ENCODE peak calls at places on chromosome 1, in four cellular contexts. O is stimulated activated CD4-positive, alpha-beta T cell treated with anti-CD3 and anti-CD28 coated beads, TNF-alpha, amount 100 ng/mL, for 48 hours; Y is choroid plexus epithelial cell; E is HEK293T. W is an unnamed sample.

GRCh38 chr1:163038928-163039327 is 30.2 kb upstream of the RGS4 start:
- DNase-seq in Y (no peak), O (no peak), E (no peak), W (no peak)

GRCh38 chr1:36981771-36982622 is 52.3 kb downstream of the GRIK3 start:
- DNase-seq in E (no peak), Y (no peak), O (no peak), W (no peak)

GRCh38 chr1:54706419-54706818 is 9.2 kb upstream of the TTC4 start:
- DNase-seq in Y (no peak), O (no peak), E (no peak), W (no peak)

GRCh38 chr1:94160811-94161210 is 39.9 kb upstream of the ABCA4 start:
- DNase-seq in Y (peak), O (no peak), E (no peak), W (no peak)

GRCh38 chr1:236030572-236030971 is 34.3 kb downstream of the NID1 start:
- DNase-seq in Y (no peak), E (no peak), O (no peak), W (no peak)

GRCh38 chr1:209485167-209485566 is 98.3 kb upstream of the CAMK1G start:
- DNase-seq in E (no peak), Y (peak), O (no peak), W (no peak)

GRCh38 chr1:163202833-163203451 is at the start of gene RGS5:
- DNase-seq in Y (peak), E (no peak), O (no peak), W (no peak)

GRCh38 chr1:71698186-71698585 is 584.2 kb downstream of the NEGR1 start:
- DNase-seq in O (no peak), Y (no peak), E (no peak), W (no peak)

GRCh38 chr1:33931115-33931475 is 67.2 kb downstream of the HMGB4 start:
- DNase-seq in O (no peak), E (no peak), Y (no peak), W (no peak)

W was measured in effector CD4-positive, alpha-beta T cell.